ENCODE peak calls at places on chromosomes 16 and 17, in eight cellular contexts. H, S, R, Z, B, Y, Q and F are unnamed samples.
A peak's percentile ranks its signal among the peaks of the same experiment; 100 is the strongest.

GRCh38 chr17:69069289-69069688 is 8.6 kb upstream of the ABCA9 start:
- DNase-seq in Q (no peak), R (no peak), S (no peak), H (no peak), B (no peak), Y (no peak), Z (no peak), F (no peak)

GRCh38 chr16:87713469-87714229 is 52.1 kb downstream of the KLHDC4 start:
- DNase-seq in Y (peak; percentile 72), B (no peak), Q (no peak), R (no peak), Z (no peak), H (peak; percentile 43), S (no peak), F (no peak)

GRCh38 chr16:75281826-75282225 is 30.4 kb upstream of the BCAR1 start:
- DNase-seq in B (no peak), S (no peak), Q (no peak), Y (no peak), H (no peak), R (no peak), Z (no peak), F (no peak)

GRCh38 chr17:31394544-31394943 is 3.1 kb downstream of the RAB11FIP4 start:
- DNase-seq in S (no peak), Q (peak; percentile 83), R (peak; percentile 58), Z (peak; percentile 53), B (peak; percentile 37), Y (peak; percentile 54), H (no peak), F (peak; percentile 35)

GRCh38 chr16:70476272-70477020 is 22.1 kb downstream of the FCSK start:
- DNase-seq in Q (peak; percentile 94), Z (peak; percentile 31), H (no peak), Y (peak; percentile 95), R (no peak), B (peak; percentile 67), S (no peak), F (peak; percentile 66)

GRCh38 chr17:40532520-40533253 is 31.3 kb upstream of the TNS4 start:
- DNase-seq in S (no peak), Z (no peak), B (no peak), H (no peak), Y (no peak), Q (no peak), R (no peak), F (no peak)

GRCh38 chr17:76524598-76525512 is 12.7 kb downstream of the CYGB start:
- DNase-seq in R (no peak), Q (peak; percentile 73), Z (peak; percentile 84), Y (no peak), S (no peak), H (no peak), B (no peak), F (peak; percentile 37)

GRCh38 chr17:7745748-7746470 is 28.4 kb downstream of the DNAH2 start:
- DNase-seq in B (peak; percentile 52), Y (no peak), S (no peak), Z (no peak), R (no peak), Q (peak; percentile 64), H (no peak), F (peak; percentile 70)

GRCh38 chr17:35315283-35315682 is 58.1 kb downstream of the SLFN11 start:
- DNase-seq in H (no peak), Z (no peak), S (no peak), Q (peak; percentile 59), Y (no peak), R (no peak), B (no peak), F (peak; percentile 88)

GRCh38 chr16:12896562-12896961 is 4.8 kb upstream of the SHISA9 start:
- DNase-seq in S (no peak), B (no peak), Z (no peak), R (no peak), H (no peak), Y (no peak), Q (no peak), F (peak; percentile 15)

GRCh38 chr16:21684199-21684598 is 20.4 kb downstream of the OTOA start:
- DNase-seq in S (no peak), R (no peak), Z (no peak), Q (no peak), Y (no peak), H (peak; percentile 6), B (no peak), F (no peak)

GRCh38 chr17:40065771-40066510 is 3.2 kb downstream of the THRA start:
- DNase-seq in Z (no peak), B (no peak), R (no peak), Y (no peak), Q (no peak), S (no peak), H (no peak), F (no peak)

GRCh38 chr17:18981642-18982424 is 22.7 kb downstream of the FAM83G start:
- DNase-seq in Y (no peak), B (no peak), H (no peak), R (no peak), Z (peak; percentile 92), S (no peak), Q (peak; percentile 90), F (peak; percentile 47)